ENCODE peak calls at places on chromosomes 6 and 20, in four cellular contexts. One of them, this sample, is unnamed. For H3K4me1, the result is how much of the 10 kb centered on the place peaks cover.

GRCh38 chr20:33233129-33233774 is 2.5 kb upstream of the BPIFA1 start:
- DNase-seq in Peyer's patch: no peak
- DNase-seq in OCI-LY7: no peak
- DNase-seq in H9: peak
- DNase-seq in this sample: peak

GRCh38 chr20:36182604-36183154 is 28.1 kb downstream of the EPB41L1 start:
- DNase-seq in Peyer's patch: no peak
- DNase-seq in OCI-LY7: no peak
- DNase-seq in H9: no peak
- DNase-seq in this sample: no peak

GRCh38 chr20:62899633-62900051 is 26.7 kb downstream of the DIDO1 start:
- DNase-seq in Peyer's patch: no peak
- DNase-seq in H9: no peak
- DNase-seq in OCI-LY7: no peak
- DNase-seq in this sample: no peak

GRCh38 chr6:27630727-27631613 is 158.1 kb upstream of the ZNF184 start:
- DNase-seq in Peyer's patch: peak
- DNase-seq in OCI-LY7: no peak
- DNase-seq in H9: peak
- DNase-seq in this sample: no peak

GRCh38 chr20:63536241-63536977 is 767 bp downstream of the PTK6 start:
- DNase-seq in Peyer's patch: no peak
- DNase-seq in H9: no peak
- DNase-seq in OCI-LY7: no peak
- DNase-seq in this sample: no peak

GRCh38 chr6:42045538-42046460 is 4.5 kb upstream of the TAF8 start:
- DNase-seq in H9: peak
- DNase-seq in Peyer's patch: peak
- DNase-seq in OCI-LY7: peak
- DNase-seq in this sample: no peak

GRCh38 chr6:110368268-110368667 is 10.1 kb upstream of the METTL24 start:
- DNase-seq in OCI-LY7: no peak
- DNase-seq in H9: no peak
- DNase-seq in Peyer's patch: no peak
- DNase-seq in this sample: no peak

GRCh38 chr6:22062807-22063408 is 233.9 kb downstream of the PRL start:
- DNase-seq in Peyer's patch: peak
- DNase-seq in H9: no peak
- DNase-seq in OCI-LY7: no peak
- DNase-seq in this sample: no peak

GRCh38 chr6:150395388-150396009 is 26.7 kb downstream of the IYD start:
- DNase-seq in OCI-LY7: peak
- DNase-seq in Peyer's patch: peak
- DNase-seq in H9: peak
- DNase-seq in this sample: peak

GRCh38 chr20:33663161-33664084 is 1.3 kb downstream of the C20orf144 start:
- DNase-seq in H9: peak
- DNase-seq in Peyer's patch: peak
- DNase-seq in OCI-LY7: peak
- DNase-seq in this sample: no peak

GRCh38 chr6:49713346-49713745 is at the start of gene CRISP2:
- DNase-seq in H9: peak
- DNase-seq in Peyer's patch: no peak
- DNase-seq in OCI-LY7: no peak
- DNase-seq in this sample: no peak

GRCh38 chr6:7841781-7842468 is 68.7 kb downstream of the TXNDC5 start:
- DNase-seq in Peyer's patch: no peak
- DNase-seq in OCI-LY7: no peak
- DNase-seq in H9: no peak
- DNase-seq in this sample: no peak

GRCh38 chr6:131532476-131533108 is 40.4 kb upstream of the ARG1 start:
- DNase-seq in OCI-LY7: no peak
- DNase-seq in Peyer's patch: no peak
- DNase-seq in H9: no peak
- DNase-seq in this sample: no peak

GRCh38 chr20:45782890-45783289 is 8.8 kb downstream of the WFDC3 start:
- DNase-seq in Peyer's patch: no peak
- DNase-seq in H9: no peak
- DNase-seq in OCI-LY7: no peak
- DNase-seq in this sample: no peak

GRCh38 chr6:63663147-63663877 is 27.7 kb downstream of the PHF3 start:
- DNase-seq in Peyer's patch: no peak
- DNase-seq in H9: no peak
- DNase-seq in OCI-LY7: no peak
- DNase-seq in this sample: no peak

GRCh38 chr6:149317656-149318571 is at the start of gene TAB2:
- DNase-seq in OCI-LY7: peak
- DNase-seq in Peyer's patch: peak
- DNase-seq in H9: no peak
- DNase-seq in this sample: no peak

GRCh38 chr20:58019027-58019849 is 209.2 kb downstream of the ANKRD60 start:
- DNase-seq in H9: peak
- DNase-seq in OCI-LY7: no peak
- DNase-seq in Peyer's patch: no peak
- DNase-seq in this sample: no peak

GRCh38 chr6:14337157-14337556 is 219.6 kb downstream of the CD83 start:
- DNase-seq in OCI-LY7: no peak
- DNase-seq in H9: no peak
- DNase-seq in Peyer's patch: no peak
- DNase-seq in this sample: no peak

GRCh38 chr6:90080876-90081464 is 186.7 kb downstream of the GJA10 start:
- DNase-seq in Peyer's patch: no peak
- DNase-seq in H9: no peak
- DNase-seq in OCI-LY7: no peak
- DNase-seq in this sample: no peak

GRCh38 chr20:19986419-19986818 is 30.7 kb upstream of the NAA20 start:
- DNase-seq in H9: no peak
- DNase-seq in Peyer's patch: no peak
- DNase-seq in OCI-LY7: no peak
- DNase-seq in this sample: no peak

GRCh38 chr6:106084106-106084963 is 1.8 kb upstream of the PRDM1 start:
- DNase-seq in Peyer's patch: peak
- DNase-seq in H9: peak
- DNase-seq in OCI-LY7: peak
- DNase-seq in this sample: peak

GRCh38 chr6:166275714-166276166 is 32.5 kb downstream of the PRR18 start:
- DNase-seq in H9: peak
- DNase-seq in Peyer's patch: peak
- DNase-seq in OCI-LY7: peak
- DNase-seq in this sample: no peak

GRCh38 chr20:3788685-3789155 is 2.2 kb upstream of the CENPB start:
- DNase-seq in OCI-LY7: peak
- DNase-seq in H9: no peak
- DNase-seq in Peyer's patch: peak
- DNase-seq in this sample: no peak

GRCh38 chr6:14655990-14656640 is 538.5 kb downstream of the CD83 start:
- DNase-seq in OCI-LY7: peak
- DNase-seq in Peyer's patch: no peak
- DNase-seq in H9: no peak
- DNase-seq in this sample: no peak

GRCh38 chr20:17419459-17419858 is 111.7 kb downstream of the BFSP1 start:
- DNase-seq in Peyer's patch: no peak
- DNase-seq in H9: no peak
- DNase-seq in OCI-LY7: no peak
- DNase-seq in this sample: no peak

GRCh38 chr6:6740595-6740994 is 152.1 kb downstream of the LY86 start:
- DNase-seq in Peyer's patch: no peak
- DNase-seq in H9: no peak
- DNase-seq in OCI-LY7: no peak
- DNase-seq in this sample: no peak

DNA sequence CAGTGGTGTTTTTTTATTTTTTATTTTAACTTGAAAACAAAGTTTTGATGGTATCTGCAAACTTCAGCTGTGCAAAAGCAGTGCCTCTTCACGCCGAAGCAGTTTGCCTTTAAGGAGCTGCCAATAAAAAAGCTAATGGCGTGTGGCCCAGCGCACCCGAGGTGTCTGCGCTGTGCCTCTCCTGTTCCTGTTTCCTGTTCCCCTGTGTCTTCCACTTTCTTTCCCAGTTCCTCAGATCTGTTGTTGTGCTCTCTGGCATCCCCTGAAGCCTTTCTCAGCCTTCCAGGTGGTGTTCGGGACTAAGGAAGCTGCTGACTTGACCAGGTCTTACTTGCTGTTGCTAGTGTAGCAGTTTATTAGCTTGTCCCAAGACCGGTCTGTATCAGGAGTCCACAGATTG is 178.5 kb downstream of the TMEM242 start:
- DNase-seq in H9: no peak
- DNase-seq in Peyer's patch: no peak
- DNase-seq in OCI-LY7: no peak
- DNase-seq in this sample: no peak
- H3K4me1 ChIP-seq in H9: under half
- H3K4me1 ChIP-seq in Peyer's patch: under half
- H3K4me1 ChIP-seq in OCI-LY7: under half
- H3K4me1 ChIP-seq in this sample: under half

GRCh38 chr6:156880913-156881312 is 103.7 kb downstream of the ARID1B start:
- DNase-seq in H9: no peak
- DNase-seq in Peyer's patch: no peak
- DNase-seq in OCI-LY7: no peak
- DNase-seq in this sample: no peak
- H3K4me1 ChIP-seq in H9: under half
- H3K4me1 ChIP-seq in Peyer's patch: under half
- H3K4me1 ChIP-seq in OCI-LY7: half or more
- H3K4me1 ChIP-seq in this sample: under half

DNA sequence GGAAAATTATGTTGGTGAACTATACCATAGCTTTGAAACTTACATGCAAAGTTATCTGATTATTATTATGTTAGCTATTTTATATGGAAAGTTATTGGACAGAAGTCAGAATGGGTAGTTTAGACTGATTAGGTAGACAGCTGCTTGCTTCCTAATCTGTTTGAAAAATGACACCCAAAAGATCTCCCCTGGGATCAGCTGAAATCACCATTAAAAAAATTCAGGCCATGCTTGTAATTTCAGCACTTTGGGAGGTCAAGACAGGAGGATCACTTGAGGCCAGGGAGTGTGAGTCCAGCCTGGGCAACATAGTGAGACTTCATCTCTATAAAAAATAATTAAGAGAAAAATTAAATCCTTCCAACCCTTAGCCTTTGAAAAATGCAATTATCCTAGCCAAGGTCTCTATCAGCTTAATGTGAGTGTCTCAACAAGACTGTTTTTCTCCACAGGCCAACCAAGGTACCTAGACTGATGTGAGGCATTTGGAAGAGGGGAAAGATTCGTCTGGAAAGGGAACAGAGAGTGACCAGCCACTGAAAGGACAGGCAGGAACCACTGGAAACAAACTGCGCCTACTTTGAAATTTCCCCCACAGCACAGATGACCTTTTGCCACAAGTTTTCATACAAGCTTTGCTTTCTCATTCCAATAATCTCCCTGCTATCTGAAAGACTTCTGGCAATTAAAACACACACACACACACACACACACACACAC is 232.3 kb downstream of the GMPR start:
- DNase-seq in H9: no peak
- DNase-seq in OCI-LY7: no peak
- DNase-seq in Peyer's patch: no peak
- DNase-seq in this sample: no peak
- H3K4me1 ChIP-seq in H9: under half
- H3K4me1 ChIP-seq in OCI-LY7: under half
- H3K4me1 ChIP-seq in Peyer's patch: under half
- H3K4me1 ChIP-seq in this sample: under half

DNA sequence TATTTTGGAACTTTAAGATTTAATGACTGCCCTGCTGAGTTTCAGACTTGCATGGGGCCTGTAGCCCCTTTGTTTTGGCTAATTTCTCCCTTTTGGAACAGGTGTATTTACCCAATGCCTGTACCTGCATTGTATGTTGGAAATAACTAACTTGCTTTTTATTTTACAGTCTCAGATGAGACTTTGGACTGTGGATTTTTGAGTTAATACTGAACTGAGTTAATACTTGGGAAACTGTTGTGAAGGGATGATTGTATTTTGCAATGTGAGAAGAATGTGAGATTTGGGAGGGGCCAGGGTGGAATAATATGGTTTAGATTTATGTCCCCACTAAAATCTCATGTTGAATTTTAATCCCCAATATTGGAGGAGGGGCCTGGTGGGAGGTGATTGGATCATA is 99.1 kb upstream of the IRAK1BP1 start:
- DNase-seq in Peyer's patch: no peak
- DNase-seq in H9: no peak
- DNase-seq in OCI-LY7: no peak
- DNase-seq in this sample: no peak
- H3K4me1 ChIP-seq in Peyer's patch: under half
- H3K4me1 ChIP-seq in H9: under half
- H3K4me1 ChIP-seq in OCI-LY7: under half
- H3K4me1 ChIP-seq in this sample: under half

GRCh38 chr6:26029857-26030653 is 57.2 kb upstream of the HFE start:
- DNase-seq in Peyer's patch: no peak
- DNase-seq in H9: no peak
- DNase-seq in OCI-LY7: peak
- DNase-seq in this sample: no peak
- H3K4me1 ChIP-seq in Peyer's patch: under half
- H3K4me1 ChIP-seq in H9: under half
- H3K4me1 ChIP-seq in OCI-LY7: half or more
- H3K4me1 ChIP-seq in this sample: under half

GRCh38 chr20:25238319-25239037 is 9.4 kb upstream of the PYGB start:
- DNase-seq in OCI-LY7: no peak
- DNase-seq in H9: no peak
- DNase-seq in Peyer's patch: no peak
- DNase-seq in this sample: no peak
- H3K4me1 ChIP-seq in OCI-LY7: under half
- H3K4me1 ChIP-seq in H9: under half
- H3K4me1 ChIP-seq in Peyer's patch: under half
- H3K4me1 ChIP-seq in this sample: under half

DNA sequence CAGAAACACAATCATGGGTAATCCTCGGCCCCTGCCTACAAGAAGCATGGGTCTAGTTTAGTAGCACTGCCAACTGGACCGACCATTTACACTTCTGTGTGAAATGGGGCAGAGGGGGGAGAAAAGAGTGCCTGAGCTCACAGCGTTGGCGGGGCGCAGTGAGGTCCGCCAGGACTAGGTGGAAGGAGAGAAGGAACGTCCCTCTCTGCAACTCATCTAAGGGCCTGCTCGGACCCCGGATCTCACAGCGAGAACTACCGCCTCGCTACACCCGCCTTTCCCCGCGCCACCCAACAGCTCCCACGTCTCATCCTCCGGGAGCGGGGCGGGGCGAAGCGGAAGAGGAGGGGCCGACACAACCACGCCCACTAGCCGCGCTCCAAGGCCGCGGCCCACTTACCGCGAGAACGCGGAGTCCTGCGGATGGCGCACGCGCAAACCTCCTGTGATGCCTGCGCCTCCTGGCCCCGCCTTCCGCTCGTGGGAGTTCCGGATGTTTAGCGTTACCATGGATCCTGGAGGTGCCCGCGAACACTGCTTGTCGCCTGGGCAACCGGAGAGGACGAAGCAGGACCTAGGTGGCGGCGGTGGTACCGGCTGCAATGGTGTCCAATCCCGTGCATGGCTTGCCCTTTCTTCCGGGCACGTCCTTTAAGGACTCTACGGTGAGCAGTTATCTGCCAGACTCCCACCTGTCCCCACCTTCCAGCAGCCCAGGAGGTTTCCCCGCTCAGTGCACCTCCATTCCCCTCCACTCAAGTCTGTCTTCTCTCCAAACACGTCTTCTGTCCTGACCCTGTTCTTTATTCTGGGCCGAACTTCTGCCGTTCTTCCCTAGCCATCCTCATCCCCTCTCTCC is at the start of gene EFHC1:
- DNase-seq in Peyer's patch: peak
- DNase-seq in H9: peak
- DNase-seq in OCI-LY7: peak
- DNase-seq in this sample: peak
- H3K4me1 ChIP-seq in Peyer's patch: under half
- H3K4me1 ChIP-seq in H9: under half
- H3K4me1 ChIP-seq in OCI-LY7: half or more
- H3K4me1 ChIP-seq in this sample: under half

GRCh38 chr6:128504003-128504654 is 16.3 kb downstream of the PTPRK start:
- DNase-seq in OCI-LY7: no peak
- DNase-seq in Peyer's patch: no peak
- DNase-seq in H9: no peak
- DNase-seq in this sample: no peak
- H3K4me1 ChIP-seq in OCI-LY7: under half
- H3K4me1 ChIP-seq in Peyer's patch: under half
- H3K4me1 ChIP-seq in H9: under half
- H3K4me1 ChIP-seq in this sample: under half

This sample was measured in iPS DF 6.9.